ENCODE peak calls at places on chromosomes 3 and 15, in four cellular contexts. T is spleen, Z is left colon, L is KG1. R is an unnamed sample.

GRCh38 chr15:89396723-89397652 is 62.4 kb upstream of the POLG start:
- DNase-seq in T (peak), L (no peak), Z (no peak), R (no peak)

GRCh38 chr3:57142335-57142734 is 22.8 kb downstream of the IL17RD start:
- DNase-seq in Z (no peak), T (no peak), L (no peak), R (no peak)

GRCh38 chr3:43001094-43001553 is 22.0 kb downstream of the GASK1A start:
- DNase-seq in T (no peak), Z (peak), L (no peak), R (no peak)

GRCh38 chr3:194137314-194138097 is 1.6 kb downstream of the HES1 start:
- DNase-seq in T (peak), Z (peak), L (no peak), R (peak)

GRCh38 chr15:59296181-59296617 is 76.5 kb downstream of the MYO1E start:
- DNase-seq in Z (no peak), L (no peak), T (no peak), R (no peak)

GRCh38 chr3:152609891-152610290 is 225.0 kb upstream of the P2RY1 start:
- DNase-seq in T (no peak), Z (no peak), L (no peak), R (no peak)

GRCh38 chr3:37099469-37099868 is 74.9 kb downstream of the LRRFIP2 start:
- DNase-seq in L (no peak), T (no peak), Z (no peak), R (no peak)

GRCh38 chr3:104286645-104287044 is 1080.1 kb upstream of the ALCAM start:
- DNase-seq in Z (no peak), T (no peak), L (no peak), R (no peak)

GRCh38 chr15:31387101-31387482 is 60.5 kb downstream of the KLF13 start:
- DNase-seq in Z (no peak), T (no peak), L (no peak), R (no peak)

GRCh38 chr15:91605576-91605975 is 247.9 kb upstream of the SLCO3A1 start:
- DNase-seq in T (no peak), Z (no peak), L (no peak), R (no peak)

GRCh38 chr3:171846594-171846993 is 3.4 kb downstream of the TMEM212 start:
- DNase-seq in T (no peak), L (no peak), Z (no peak), R (no peak)

GRCh38 chr3:158101330-158102218 is 4.6 kb downstream of the SHOX2 start:
- DNase-seq in Z (no peak), T (no peak), L (no peak), R (no peak)

GRCh38 chr3:194312743-194313281 is 38.3 kb downstream of the CPN2 start:
- DNase-seq in T (peak), Z (peak), L (no peak), R (peak)

GRCh38 chr3:113234688-113235260 is 23.4 kb downstream of the BOC start:
- DNase-seq in Z (no peak), L (no peak), T (no peak), R (no peak)

GRCh38 chr3:34396288-34396687 is 597.9 kb downstream of the PDCD6IP start:
- DNase-seq in L (no peak), Z (no peak), T (no peak), R (no peak)

GRCh38 chr15:26115229-26115943 is 252.3 kb upstream of the ATP10A start:
- DNase-seq in L (no peak), T (no peak), Z (no peak), R (no peak)

GRCh38 chr3:66133050-66133757 is 87.6 kb upstream of the SLC25A26 start:
- DNase-seq in L (no peak), T (no peak), Z (no peak), R (no peak)

GRCh38 chr3:124886168-124887051 is 755 bp downstream of the ITGB5 start:
- DNase-seq in Z (peak), L (no peak), T (peak), R (peak)

GRCh38 chr15:38176155-38176554 is 76.5 kb upstream of the SPRED1 start:
- DNase-seq in Z (no peak), T (no peak), L (no peak), R (no peak)

GRCh38 chr3:60992395-60992794 is 258.9 kb downstream of the FHIT start:
- DNase-seq in L (no peak), Z (no peak), T (no peak), R (no peak)

GRCh38 chr3:168049366-168049974 is 46.3 kb downstream of the GOLIM4 start:
- DNase-seq in T (no peak), Z (no peak), L (no peak), R (no peak)

GRCh38 chr3:95731753-95732152 is 1082.6 kb upstream of the EPHA6 start:
- DNase-seq in Z (no peak), T (no peak), L (no peak), R (no peak)

GRCh38 chr3:145015243-145015642 is 1043.6 kb downstream of the DIPK2A start:
- DNase-seq in T (no peak), L (peak), Z (no peak), R (no peak)

GRCh38 chr3:129560931-129561594 is 18.1 kb downstream of the H1-8 start:
- DNase-seq in L (no peak), T (peak), Z (peak), R (no peak)

GRCh38 chr3:133574260-133574881 is 885 bp downstream of the CDV3 start:
- DNase-seq in L (no peak), Z (peak), T (peak), R (peak)

GRCh38 chr3:17741621-17742091 is 775 bp downstream of the TBC1D5 start:
- DNase-seq in T (no peak), L (peak), Z (no peak), R (no peak)

GRCh38 chr3:15892311-15892710 is 94.5 kb upstream of the ANKRD28 start:
- DNase-seq in Z (no peak), L (no peak), T (no peak), R (no peak)

GRCh38 chr15:87527416-87527815 is 729.1 kb downstream of the NTRK3 start:
- DNase-seq in T (no peak), L (no peak), Z (no peak), R (no peak)

GRCh38 chr15:89664441-89664840 is 9.2 kb upstream of the KIF7 start:
- DNase-seq in Z (no peak), T (no peak), L (no peak), R (no peak)

GRCh38 chr3:21901504-21901903 is 150.5 kb upstream of the ZNF385D start:
- DNase-seq in T (no peak), L (no peak), Z (no peak), R (no peak)

GRCh38 chr3:12579919-12580318 is 23.0 kb downstream of the MKRN2 start:
- DNase-seq in T (no peak), Z (no peak), L (no peak), R (no peak)

GRCh38 chr3:79368403-79368802 is 399.4 kb downstream of the ROBO1 start:
- DNase-seq in Z (no peak), L (no peak), T (no peak), R (no peak)

GRCh38 chr15:99928429-99928981 is 195.3 kb upstream of the LYSMD4 start:
- DNase-seq in T (peak), Z (peak), L (peak), R (peak)

GRCh38 chr3:100260081-100260684 is 609 bp upstream of the TBC1D23 start:
- DNase-seq in Z (peak), T (peak), L (no peak), R (peak)

R was measured in Caco-2.